ENCODE peak calls at places on chromosomes 3 and 15, in seven cellular contexts. O, M, A, U, S, L and W are unnamed samples. For H3K36me3 and H3K4me1, the result is how much of the 10 kb centered on the place peaks cover.

GRCh38 chr15:40010681-40011080 is 28.3 kb downstream of the SRP14 start:
- DNase-seq in S (peak), L (no peak), A (no peak), O (no peak), U (no peak), M (no peak), W (no peak)

GRCh38 chr3:53091011-53091410 is 39.2 kb downstream of the RFT1 start:
- DNase-seq in O (peak), A (no peak), U (no peak), M (no peak), S (no peak), L (no peak), W (no peak)

GRCh38 chr3:114839476-114839875 is 307.6 kb downstream of the ZBTB20 start:
- DNase-seq in O (no peak), U (no peak), A (no peak), M (no peak), L (no peak), S (no peak), W (no peak)

GRCh38 chr15:24956131-24956838 is 1.5 kb downstream of the SNRPN start:
- DNase-seq in O (peak), L (peak), A (peak), S (peak), U (peak), M (peak), W (peak)

GRCh38 chr15:56981160-56981559 is 62.7 kb downstream of the TCF12 start:
- DNase-seq in M (no peak), U (no peak), O (no peak), L (no peak), A (no peak), S (no peak), W (no peak)

GRCh38 chr3:10517616-10518015 is 12.2 kb upstream of the ATP2B2 start:
- DNase-seq in M (no peak), U (no peak), S (no peak), O (no peak), A (no peak), L (peak), W (peak)

GRCh38 chr3:56782900-56783299 is 18.8 kb downstream of the ARHGEF3 start:
- DNase-seq in U (no peak), O (no peak), M (no peak), S (no peak), L (no peak), A (no peak), W (no peak)

GRCh38 chr15:98779463-98780071 is 131.2 kb downstream of the IGF1R start:
- DNase-seq in A (peak), S (peak), O (peak), U (peak), L (peak), M (peak), W (peak)

GRCh38 chr3:10513306-10513705 is 7.9 kb upstream of the ATP2B2 start:
- DNase-seq in A (no peak), U (no peak), M (no peak), O (no peak), L (no peak), S (no peak), W (no peak)

GRCh38 chr3:62875103-62876002 is at the start of gene CADPS:
- DNase-seq in S (peak), A (no peak), U (no peak), O (peak), M (no peak), L (no peak), W (no peak)

GRCh38 chr15:90000175-90000923 is 775 bp upstream of the ZNF710 start:
- DNase-seq in S (peak), A (no peak), U (no peak), O (no peak), M (no peak), L (peak), W (no peak)

GRCh38 chr15:91853501-91853967 is at the start of gene SLCO3A1:
- DNase-seq in L (peak), O (peak), S (peak), U (peak), M (peak), A (no peak), W (peak)

GRCh38 chr3:111998661-111999641 is at the start of gene TAGLN3:
- DNase-seq in M (peak), O (peak), L (peak), S (peak), A (no peak), U (no peak), W (no peak)

GRCh38 chr15:43420435-43420834 is 49.5 kb downstream of the TUBGCP4 start:
- DNase-seq in A (no peak), S (no peak), U (no peak), M (no peak), L (no peak), O (no peak), W (no peak)

GRCh38 chr3:69433016-69433937 is 47.4 kb upstream of the FRMD4B start:
- DNase-seq in M (no peak), U (no peak), L (no peak), O (peak), S (no peak), A (no peak), W (no peak)

GRCh38 chr15:83694030-83694429 is 40.1 kb downstream of the ADAMTSL3 start:
- DNase-seq in M (no peak), L (no peak), O (no peak), A (no peak), U (no peak), S (no peak), W (no peak)

GRCh38 chr3:9500108-9501050 is 53.2 kb downstream of the LHFPL4 start:
- DNase-seq in M (peak), L (peak), O (peak), S (peak), A (peak), U (peak), W (peak)

GRCh38 chr3:138338816-138339215 is 9.2 kb upstream of the NME9 start:
- DNase-seq in A (no peak), S (no peak), L (no peak), M (no peak), U (no peak), O (no peak), W (no peak)

GRCh38 chr15:51775967-51776816 is 24.8 kb downstream of the TMOD2 start:
- DNase-seq in A (peak), M (peak), U (peak), S (peak), O (peak), L (peak), W (peak)

GRCh38 chr3:3827111-3827510 is 27.9 kb downstream of the LRRN1 start:
- DNase-seq in A (no peak), L (no peak), M (no peak), S (no peak), U (no peak), O (no peak), W (no peak)

GRCh38 chr15:33215941-33216872 is 21.7 kb upstream of the FMN1 start:
- DNase-seq in O (peak), S (peak), A (no peak), U (no peak), M (no peak), L (no peak), W (no peak)

GRCh38 chr3:100436951-100437350 is 35.6 kb downstream of the LNP1 start:
- DNase-seq in L (no peak), S (no peak), M (no peak), U (no peak), A (no peak), O (no peak), W (no peak)

GRCh38 chr3:52690560-52690959 is 4.7 kb downstream of the GNL3 start:
- DNase-seq in A (no peak), U (no peak), L (no peak), M (no peak), O (no peak), S (no peak), W (no peak)

GRCh38 chr3:33001889-33002288 is 50.4 kb downstream of the CCR4 start:
- DNase-seq in O (no peak), L (no peak), M (no peak), S (peak), U (no peak), A (no peak), W (no peak)

GRCh38 chr3:194837457-194838135 is 151.9 kb downstream of the FAM43A start:
- DNase-seq in A (no peak), S (no peak), O (no peak), U (no peak), M (no peak), L (no peak), W (no peak)

GRCh38 chr15:25246641-25247417 is 192.0 kb downstream of the UBE3A start:
- DNase-seq in S (no peak), U (no peak), M (peak), A (no peak), O (no peak), L (peak), W (no peak)

GRCh38 chr3:161372321-161373260 is 1.3 kb upstream of the SPTSSB start:
- DNase-seq in U (no peak), L (no peak), A (no peak), S (peak), O (peak), M (peak), W (no peak)

GRCh38 chr15:52021128-52021671 is 2.2 kb downstream of the MAPK6 start:
- DNase-seq in U (peak), O (peak), S (peak), M (peak), A (peak), L (peak), W (peak)

GRCh38 chr3:37891227-37891626 is 29.5 kb downstream of the CTDSPL start:
- DNase-seq in U (no peak), M (peak), S (no peak), A (no peak), L (no peak), O (no peak), W (no peak)

GRCh38 chr15:90880381-90881145 is 3.7 kb upstream of the FES start:
- DNase-seq in L (no peak), S (no peak), A (no peak), M (no peak), O (no peak), U (no peak), W (no peak)

GRCh38 chr3:20071182-20071581 is 30.9 kb downstream of the KAT2B start:
- DNase-seq in M (no peak), L (no peak), A (no peak), S (no peak), O (no peak), U (no peak), W (no peak)

GRCh38 chr15:81294501-81294850 is 29.5 kb downstream of the STARD5 start:
- DNase-seq in S (no peak), O (no peak), M (no peak), L (peak), U (no peak), A (no peak), W (no peak)

GRCh38 chr3:175212896-175213295 is 353.8 kb downstream of the NAALADL2 start:
- DNase-seq in M (no peak), O (no peak), L (no peak), S (peak), A (no peak), U (no peak), W (no peak)

GRCh38 chr15:100959066-100960050 is 40.2 kb downstream of the LRRK1 start:
- DNase-seq in M (no peak), U (no peak), O (no peak), S (no peak), L (no peak), A (no peak), W (no peak)
- H3K36me3 ChIP-seq in M (under half), U (under half), O (under half), S (under half), L (under half), A (under half), W (under half)

GRCh38 chr3:170357176-170357919 is at the start of gene SKIL:
- DNase-seq in O (peak), U (peak), S (peak), A (peak), M (peak), L (peak), W (peak)
- H3K4me1 ChIP-seq in O (under half), U (under half), S (under half), A (half or more), M (under half), L (under half), W (under half)

DNA sequence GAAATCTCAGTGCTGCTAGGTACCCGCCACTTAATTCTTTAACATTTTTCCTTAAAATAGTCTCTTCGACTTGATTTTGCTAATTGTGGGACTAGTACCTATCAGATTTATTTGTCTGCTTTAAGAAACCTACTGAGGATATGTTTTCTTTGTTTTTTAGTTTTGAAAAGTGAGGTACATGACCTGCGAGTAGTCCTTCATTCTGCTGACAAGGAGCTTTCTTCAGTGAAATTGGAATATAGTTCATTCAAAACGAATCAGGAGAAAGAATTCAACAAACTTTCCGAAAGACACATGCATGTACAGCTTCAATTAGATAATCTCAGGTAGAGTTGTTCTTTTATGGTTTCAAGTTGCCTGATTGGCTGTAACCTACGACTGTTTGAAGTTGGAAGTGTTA is 47.0 kb upstream of the TMEM42 start:
- DNase-seq in S (no peak), O (no peak), U (no peak), A (no peak), L (no peak), M (no peak), W (no peak)
- H3K36me3 ChIP-seq in S (under half), O (under half), U (under half), A (under half), L (under half), M (under half), W (under half)

GRCh38 chr3:141406265-141406664 is 38.0 kb downstream of the ZBTB38 start:
- DNase-seq in O (no peak), A (no peak), L (no peak), U (no peak), M (no peak), S (no peak), W (no peak)
- H3K4me1 ChIP-seq in O (under half), A (half or more), L (under half), U (half or more), M (under half), S (half or more), W (half or more)

DNA sequence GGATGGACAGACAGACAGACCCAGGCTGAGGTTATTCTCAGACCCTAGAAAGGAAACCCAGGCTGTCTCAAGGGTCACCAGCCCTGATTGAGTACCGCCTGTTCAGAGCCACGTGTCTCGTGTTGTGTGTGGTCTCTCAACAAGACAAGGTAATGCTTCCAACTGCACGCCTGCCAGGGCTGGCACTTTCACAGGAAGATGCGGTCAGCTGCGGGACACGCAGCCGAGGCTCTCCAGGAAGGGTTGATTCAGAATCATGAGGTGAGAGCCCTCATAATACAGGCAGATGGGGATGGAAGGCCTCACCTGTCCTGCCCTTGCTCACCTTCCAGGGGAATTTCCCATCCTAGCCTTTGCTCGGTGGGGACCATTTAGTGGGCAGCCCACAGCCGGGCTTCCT is 81.4 kb downstream of the TOP2B start:
- DNase-seq in A (no peak), L (no peak), O (no peak), S (no peak), U (no peak), M (no peak), W (no peak)
- H3K36me3 ChIP-seq in A (under half), L (under half), O (under half), S (under half), U (under half), M (under half), W (under half)